ENCODE peak calls at places on chromosomes 16 and 17, in four cellular contexts. L is HCT116, X is H1, M is HepG2. G is an unnamed sample.

GRCh38 chr16:23155445-23156049 is 6.3 kb upstream of the USP31 start:
- DNase-seq in L (peak), M (no peak), X (no peak), G (peak)

GRCh38 chr17:57375770-57376181 is 119.5 kb downstream of the MSI2 start:
- DNase-seq in M (no peak), X (no peak), L (peak), G (no peak)

GRCh38 chr16:1325261-1325660 is 8.2 kb upstream of the BAIAP3 start:
- DNase-seq in L (no peak), M (no peak), X (no peak), G (no peak)

GRCh38 chr16:4465977-4466779 is 8.2 kb downstream of the NMRAL1 start:
- DNase-seq in L (no peak), X (no peak), M (no peak), G (no peak)

GRCh38 chr16:83356266-83356665 is 451.5 kb upstream of the HSBP1 start:
- DNase-seq in X (no peak), L (peak), M (peak), G (peak)

GRCh38 chr16:57863434-57864160 is 61.3 kb upstream of the KIFC3 start:
- DNase-seq in M (peak), X (peak), L (peak), G (no peak)

GRCh38 chr17:83012873-83013778 is 66.3 kb upstream of the METRNL start:
- DNase-seq in M (no peak), L (no peak), X (no peak), G (no peak)

GRCh38 chr16:75322706-75323105 is 71.3 kb upstream of the BCAR1 start:
- DNase-seq in X (no peak), M (no peak), L (no peak), G (no peak)

GRCh38 chr17:46072998-46073397 is 73.9 kb downstream of the STH start:
- DNase-seq in X (no peak), L (no peak), M (peak), G (no peak)
- TF ChIP-seq ZNF274 in X (no peak), L (no peak), M (no peak), G (no peak)

GRCh38 chr17:44900894-44901293 is 1.6 kb upstream of the EFTUD2 start:
- DNase-seq in L (no peak), X (no peak), M (no peak), G (no peak)
- TF ChIP-seq FOSL1 in L (no peak), X (no peak), M (no peak), G (no peak)

GRCh38 chr17:19570497-19571151 is 37.0 kb downstream of the SLC47A1 start:
- DNase-seq in M (no peak), L (no peak), X (no peak), G (no peak)

GRCh38 chr17:19573075-19573474 is 39.4 kb downstream of the SLC47A1 start:
- DNase-seq in M (no peak), X (no peak), L (no peak), G (no peak)

GRCh38 chr17:19579192-19579668 is 45.6 kb downstream of the SLC47A1 start:
- DNase-seq in X (no peak), M (no peak), L (no peak), G (no peak)

GRCh38 chr17:19578545-19578944 is 44.9 kb downstream of the SLC47A1 start:
- DNase-seq in M (no peak), L (no peak), X (no peak), G (no peak)

GRCh38 chr17:19574956-19575355 is 41.3 kb downstream of the SLC47A1 start:
- DNase-seq in X (no peak), L (no peak), M (no peak), G (no peak)
- TF ChIP-seq ZNF274 in X (no peak), L (no peak), M (no peak), G (no peak)

GRCh38 chr17:78722101-78722761 is 59.8 kb downstream of the CYTH1 start:
- DNase-seq in X (no peak), M (no peak), L (no peak), G (no peak)
- TF ChIP-seq FOSL1 in X (no peak), M (no peak), L (no peak), G (no peak)

DNA sequence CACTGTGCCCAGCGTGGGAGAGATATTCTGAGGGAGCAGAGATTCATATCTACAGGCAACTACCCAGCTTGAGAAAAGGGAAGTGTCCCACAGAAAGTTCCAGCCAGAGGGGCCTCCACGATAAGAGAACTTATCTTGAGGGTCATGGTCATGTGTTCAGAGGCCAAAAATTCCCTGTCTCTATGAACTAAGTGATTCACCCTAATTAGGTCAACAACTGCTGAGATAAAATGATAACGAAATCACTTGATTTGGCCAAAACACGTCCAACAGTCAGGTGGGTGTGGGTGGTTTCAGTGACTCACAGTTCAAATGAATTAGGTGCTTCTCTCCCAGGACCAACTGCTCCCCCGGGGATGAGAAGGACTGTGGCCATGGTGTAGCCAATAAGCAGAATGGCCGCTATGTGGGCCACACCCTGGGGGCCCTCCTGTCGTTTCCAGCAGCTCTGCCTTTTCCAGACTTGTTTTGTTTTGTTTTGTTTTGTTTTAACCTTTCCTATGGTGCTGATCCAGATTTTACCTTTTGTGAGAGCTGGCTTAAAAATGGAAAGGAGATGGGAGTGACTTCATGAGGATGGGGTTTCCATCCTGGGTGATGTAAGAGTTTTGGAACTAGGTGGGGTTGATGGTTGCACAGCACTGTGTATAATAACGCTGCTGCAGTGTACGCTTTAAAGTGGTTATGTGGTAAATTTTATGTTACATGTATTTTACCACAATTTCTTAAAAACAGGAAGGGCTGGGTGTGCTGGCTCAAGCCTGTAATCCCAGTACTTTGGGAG is 8.7 kb downstream of the DNAI2 start:
- DNase-seq in X (no peak), L (no peak), M (peak), G (peak)
- TF ChIP-seq ZNF274 in X (no peak), L (no peak), M (no peak), G (no peak)

DNA sequence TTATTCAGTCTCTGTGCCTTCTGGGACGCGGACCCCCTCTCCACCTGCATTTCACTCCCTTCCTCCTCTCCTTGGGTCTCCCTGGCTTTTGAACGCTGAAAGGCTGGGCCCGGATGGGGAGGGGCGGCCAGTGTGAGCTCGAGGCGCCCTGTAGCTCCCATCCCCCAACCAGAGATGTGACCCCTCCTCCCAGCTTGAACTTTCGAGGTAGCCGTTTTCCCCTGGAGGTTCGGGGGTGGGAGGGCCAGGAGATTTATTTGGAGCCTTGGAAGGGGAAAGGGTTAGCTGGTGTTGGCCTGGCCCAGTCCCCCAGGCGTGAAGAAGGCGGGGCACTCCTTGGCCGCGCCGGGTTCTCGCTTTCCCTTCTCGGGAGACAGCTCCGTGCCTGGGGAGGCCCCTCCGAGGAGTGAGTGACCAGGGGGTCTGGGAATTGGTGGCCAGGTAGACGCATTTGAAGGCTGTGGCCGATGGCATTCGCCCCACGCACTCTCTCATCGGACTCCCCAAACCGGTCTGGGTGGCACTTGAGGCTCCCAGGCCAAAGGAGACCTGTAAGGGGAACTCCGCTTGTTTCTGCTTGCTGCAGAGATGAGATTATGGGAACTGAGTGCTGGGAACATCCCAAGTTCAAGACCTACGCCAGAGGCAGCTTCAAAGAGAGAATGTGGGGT is 942 bp downstream of the LDAF1 start:
- DNase-seq in L (no peak), M (no peak), X (no peak), G (peak)
- TF ChIP-seq FOSL1 in L (no peak), M (no peak), X (no peak), G (no peak)

GRCh38 chr17:8628609-8629169 is 1.8 kb downstream of the MYH10 start:
- DNase-seq in X (no peak), M (no peak), L (no peak), G (peak)

GRCh38 chr17:8630802-8631553 is 453 bp upstream of the MYH10 start:
- DNase-seq in M (peak), X (peak), L (peak), G (peak)

GRCh38 chr17:8628172-8628571 is 2.4 kb downstream of the MYH10 start:
- DNase-seq in X (no peak), M (no peak), L (no peak), G (peak)

GRCh38 chr17:8630227-8630801 is at the start of gene MYH10:
- DNase-seq in L (no peak), X (no peak), M (no peak), G (no peak)

GRCh38 chr17:8629371-8630226 is 926 bp downstream of the MYH10 start:
- DNase-seq in M (no peak), X (no peak), L (no peak), G (peak)
- TF ChIP-seq ZNF274 in M (peak), X (no peak), L (no peak), G (no peak)

DNA sequence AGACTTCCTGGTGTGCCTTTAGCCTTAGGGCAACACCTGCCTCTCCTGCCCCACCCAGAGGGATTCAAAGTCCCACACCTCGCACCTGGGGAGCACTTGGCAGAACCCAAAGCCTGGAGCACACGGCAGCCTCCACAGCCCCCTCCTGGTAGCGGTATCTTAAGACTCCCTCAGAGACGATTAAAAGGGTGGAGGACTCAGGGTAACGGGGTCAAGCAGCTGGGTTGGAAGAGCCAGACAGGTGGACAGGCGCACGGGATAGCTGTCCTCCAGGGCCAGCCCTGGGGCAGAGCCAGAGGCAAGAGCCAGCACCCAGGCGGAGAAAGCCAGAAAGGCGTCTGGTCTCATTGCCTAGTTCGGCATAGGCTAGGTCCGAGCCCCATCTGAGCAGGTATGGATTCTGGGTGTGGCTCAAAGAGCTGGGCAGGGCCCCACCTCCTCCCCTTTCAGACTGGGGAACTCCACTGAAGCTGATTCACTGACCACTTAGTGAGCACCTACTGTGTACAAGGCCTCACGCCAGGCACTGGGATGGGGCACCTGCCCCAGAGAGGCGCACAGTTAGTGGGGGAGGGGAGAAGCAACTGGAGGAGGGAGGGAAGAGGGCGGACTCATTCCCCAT is 55.0 kb upstream of the MEAK7 start:
- DNase-seq in X (no peak), M (no peak), L (no peak), G (no peak)
- TF ChIP-seq FOSL1 in X (no peak), M (no peak), L (no peak), G (no peak)

DNA sequence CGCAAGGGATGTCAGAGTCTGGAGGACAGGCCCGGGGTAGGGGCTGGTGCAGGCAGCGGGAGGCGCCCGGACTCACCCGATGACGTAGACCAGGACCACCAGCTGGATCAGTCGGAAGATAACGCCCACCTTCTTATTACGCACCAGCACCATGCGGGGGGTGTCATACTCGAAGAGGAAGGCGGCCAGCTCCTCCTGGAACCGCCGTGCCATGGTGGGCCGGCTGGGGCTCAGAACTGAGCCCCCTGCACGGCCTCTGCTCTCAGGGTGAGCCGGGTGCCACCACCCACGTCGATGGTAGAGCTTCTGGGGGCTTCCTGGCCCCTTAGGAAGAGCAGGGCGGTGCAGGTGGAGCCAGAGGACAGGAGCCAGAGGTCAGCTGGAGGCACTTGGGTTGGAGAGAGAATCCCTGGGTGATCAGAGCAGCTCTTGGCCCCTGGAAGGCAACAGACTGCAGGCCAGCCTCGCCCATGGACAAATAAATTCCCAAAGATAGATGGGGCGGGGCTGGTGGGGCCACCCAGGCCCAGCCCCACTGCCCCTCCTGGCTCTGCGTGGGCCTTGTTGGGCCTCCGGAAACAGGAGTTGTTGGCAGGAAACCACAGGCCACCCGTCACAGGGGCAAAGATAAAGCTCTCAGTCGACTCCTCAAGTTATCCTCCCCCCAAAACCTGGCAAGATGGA is at the start of gene P2RX1:
- DNase-seq in X (no peak), L (no peak), M (no peak), G (peak)
- TF ChIP-seq ZNF274 in X (no peak), L (no peak), M (no peak), G (no peak)